ENCODE peak calls at places on chromosomes 7 and 10, in eight cellular contexts. D is K562, Q is WTC11, B is A549, A is HepG2, K is SK-N-SH, I is H1, S is GM12878. L is an unnamed sample.

GRCh38 chr7:26919906-26920530 is 55.6 kb upstream of the SKAP2 start:
- DNase-seq in S (no peak), I (no peak), B (no peak), A (no peak), D (no peak), Q (no peak), K (no peak), L (no peak)

GRCh38 chr7:77727936-77728701 is 31.9 kb downstream of the RSBN1L start:
- DNase-seq in A (peak; percentile 15), K (peak; percentile 51), Q (no peak), B (peak; percentile 30), D (peak; percentile 64), S (no peak), I (no peak), L (peak; percentile 55)

GRCh38 chr10:62554632-62555199 is 180.5 kb downstream of the ZNF365 start:
- DNase-seq in A (peak; percentile 16), I (no peak), S (no peak), K (peak; percentile 33), B (peak; percentile 55), D (peak; percentile 38), Q (peak; percentile 14), L (peak; percentile 52)

GRCh38 chr10:124323145-124323725 is 95.5 kb downstream of the OAT start:
- DNase-seq in I (no peak), B (peak; percentile 35), K (no peak), S (no peak), A (no peak), D (no peak), Q (no peak), L (no peak)

GRCh38 chr10:67926956-67927355 is 42.5 kb downstream of the SIRT1 start:
- DNase-seq in Q (no peak), A (no peak), D (no peak), I (no peak), S (no peak), K (no peak), B (no peak), L (peak; percentile 14)

GRCh38 chr10:22723343-22723779 is 9.0 kb upstream of the PIP4K2A start:
- DNase-seq in Q (no peak), A (no peak), D (no peak), K (no peak), B (no peak), S (peak; percentile 78), I (no peak), L (no peak)

GRCh38 chr7:107446531-107446930 is 23.3 kb upstream of the GPR22 start:
- DNase-seq in D (no peak), B (no peak), I (no peak), S (no peak), A (no peak), Q (no peak), K (no peak), L (peak; percentile 79)

GRCh38 chr10:115947104-115947503 is 325.9 kb downstream of the GFRA1 start:
- DNase-seq in D (no peak), B (peak; percentile 11), S (no peak), I (no peak), Q (no peak), K (no peak), A (no peak), L (peak; percentile 58)

GRCh38 chr7:137755438-137755837 is 91.3 kb downstream of the DGKI start:
- DNase-seq in B (no peak), A (no peak), D (no peak), K (no peak), Q (no peak), I (no peak), S (no peak), L (no peak)

GRCh38 chr7:44225566-44226395 is 25.0 kb downstream of the YKT6 start:
- DNase-seq in A (no peak), D (no peak), B (no peak), Q (no peak), I (no peak), S (no peak), K (peak; percentile 49), L (no peak)

GRCh38 chr10:35728341-35728740 is 86.2 kb upstream of the FZD8 start:
- DNase-seq in K (no peak), Q (no peak), D (no peak), I (no peak), B (no peak), A (no peak), S (no peak), L (peak; percentile 48)

GRCh38 chr7:36970551-36971514 is 246.5 kb upstream of the AOAH start:
- DNase-seq in D (no peak), Q (no peak), S (no peak), I (no peak), K (no peak), A (peak; percentile 16), B (no peak), L (no peak)

GRCh38 chr10:83871486-83872081 is 267.7 kb upstream of the GHITM start:
- DNase-seq in Q (peak; percentile 84), I (peak; percentile 86), K (peak; percentile 69), D (peak; percentile 81), A (peak; percentile 64), S (peak; percentile 47), B (peak; percentile 69), L (peak; percentile 38)

GRCh38 chr7:156173346-156173745 is 361.1 kb upstream of the SHH start:
- DNase-seq in S (no peak), A (no peak), I (no peak), Q (no peak), B (no peak), D (no peak), K (no peak), L (no peak)

GRCh38 chr7:120742370-120742769 is 115.6 kb downstream of the TSPAN12 start:
- DNase-seq in Q (peak; percentile 23), B (no peak), S (no peak), I (no peak), D (no peak), K (no peak), A (no peak), L (no peak)
- TF ChIP-seq USF2 in Q (no peak), B (no peak), S (no peak), I (no peak), D (no peak), K (no peak), A (no peak), L (no peak)

GRCh38 chr7:150891740-150892139 is 39.4 kb downstream of the AOC1 start:
- DNase-seq in A (no peak), K (no peak), I (no peak), S (no peak), B (no peak), D (no peak), Q (no peak), L (no peak)

GRCh38 chr7:150898475-150899011 is 46.2 kb downstream of the AOC1 start:
- DNase-seq in A (peak; percentile 16), B (peak; percentile 68), I (peak; percentile 96), Q (peak; percentile 86), S (no peak), K (peak; percentile 90), D (peak; percentile 92), L (peak; percentile 48)

GRCh38 chr7:150896562-150897209 is 44.4 kb downstream of the AOC1 start:
- DNase-seq in B (no peak), Q (no peak), S (no peak), A (no peak), K (no peak), I (no peak), D (no peak), L (no peak)

GRCh38 chr7:150897502-150898474 is 45.5 kb downstream of the AOC1 start:
- DNase-seq in I (no peak), K (no peak), A (no peak), S (no peak), D (no peak), Q (no peak), B (no peak), L (no peak)

GRCh38 chr7:150895809-150896208 is 43.5 kb downstream of the AOC1 start:
- DNase-seq in S (no peak), K (no peak), A (no peak), B (no peak), D (no peak), Q (no peak), I (no peak), L (no peak)
- TF ChIP-seq USF2 in S (no peak), K (no peak), A (no peak), B (no peak), D (no peak), Q (no peak), I (no peak), L (no peak)

GRCh38 chr7:24637706-24638105 is 64.5 kb downstream of the PALS2 start:
- DNase-seq in A (no peak), Q (no peak), S (no peak), B (no peak), D (no peak), I (no peak), K (no peak), L (no peak)
- TF ChIP-seq USF2 in A (no peak), Q (no peak), S (no peak), B (no peak), D (no peak), I (no peak), K (no peak), L (no peak)

DNA sequence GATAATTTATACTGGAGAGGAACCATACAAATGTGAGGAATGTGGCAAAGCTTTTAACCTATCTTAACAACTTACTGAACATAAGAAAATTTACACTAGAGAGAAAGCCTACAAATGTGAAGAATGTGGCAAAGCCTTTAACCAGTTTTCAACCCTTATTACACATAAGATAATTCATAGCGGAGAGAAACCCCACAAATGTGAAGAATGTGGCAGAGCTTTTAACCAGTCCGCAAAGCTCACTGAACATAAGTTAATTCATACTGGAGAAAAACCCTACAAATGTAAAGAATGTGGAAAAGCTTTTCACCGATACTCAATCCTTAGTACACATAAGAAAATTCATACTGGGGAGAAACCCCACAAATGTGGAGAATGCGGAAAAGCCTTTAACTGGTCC is 37.9 kb downstream of the ZNF138 start:
- DNase-seq in I (no peak), K (no peak), A (no peak), D (no peak), B (no peak), Q (no peak), S (no peak), L (no peak)
- TF ChIP-seq USF2 in I (no peak), K (no peak), A (no peak), D (no peak), B (no peak), Q (no peak), S (no peak), L (no peak)